ENCODE peak calls at places on chromosomes 7 and 10, in nine cellular contexts. S is cardiac fibroblast; E is mucosa of descending colon; H is stimulated activated CD4-positive, alpha-beta T cell treated with anti-CD3 and anti-CD28 coated beads, Interleukin-4, amount 100 ng/mL, for 1 hour; G is kidney glomerular epithelial cell; U is activated CD4-positive, CD25-positive, alpha-beta regulatory T cell; V is central memory CD8-positive, alpha-beta T cell; R is iris pigment epithelial cell; B is activated T-cell treated with anti-CD3 and anti-CD28 coated beads, Interleukin-2, amount 50 U/mL, for 1 hour. C is an unnamed sample.

GRCh38 chr10:106424981-106425380 is 739.5 kb downstream of the SORCS1 start:
- DNase-seq in S (peak), E (no peak), H (no peak), G (no peak), U (no peak), V (no peak), R (peak), B (no peak), C (no peak)

GRCh38 chr7:101990811-101991418 is 173.5 kb downstream of the CUX1 start:
- DNase-seq in S (no peak), E (peak), H (no peak), G (no peak), U (no peak), V (no peak), R (no peak), B (no peak), C (no peak)

GRCh38 chr7:38463277-38464224 is 167.6 kb downstream of the AMPH start:
- DNase-seq in S (peak), E (peak), H (peak), G (no peak), U (peak), V (peak), R (peak), B (peak), C (peak)

GRCh38 chr7:96287168-96287567 is 34.7 kb downstream of the SLC25A13 start:
- DNase-seq in S (no peak), E (no peak), H (no peak), G (no peak), U (no peak), V (no peak), R (no peak), B (no peak), C (no peak)

GRCh38 chr7:37081436-37081835 is 357.1 kb upstream of the AOAH start:
- DNase-seq in S (peak), E (peak), H (peak), G (no peak), U (no peak), V (no peak), R (no peak), B (no peak), C (no peak)

GRCh38 chr7:102275123-102275703 is 11.5 kb upstream of the SH2B2 start:
- DNase-seq in S (no peak), E (no peak), H (no peak), G (no peak), U (no peak), V (no peak), R (no peak), B (no peak), C (no peak)

GRCh38 chr10:8033812-8034665 is 20.4 kb upstream of the GATA3 start:
- DNase-seq in S (peak), E (no peak), H (no peak), G (no peak), U (no peak), V (no peak), R (no peak), B (peak), C (no peak)

GRCh38 chr7:69433086-69433485 is 165.2 kb upstream of the AUTS2 start:
- DNase-seq in S (no peak), E (no peak), H (no peak), G (no peak), U (no peak), V (no peak), R (no peak), B (no peak), C (no peak)

GRCh38 chr7:65978891-65979582 is 3.0 kb downstream of the GUSB start:
- DNase-seq in S (no peak), E (no peak), H (no peak), G (no peak), U (no peak), V (no peak), R (no peak), B (no peak), C (no peak)

GRCh38 chr7:22435105-22435504 is 64.9 kb downstream of the STEAP1B start:
- DNase-seq in S (no peak), E (no peak), H (no peak), G (no peak), U (no peak), V (no peak), R (no peak), B (no peak), C (no peak)

GRCh38 chr10:98410759-98411158 is 4.2 kb downstream of the PYROXD2 start:
- DNase-seq in S (no peak), E (no peak), H (no peak), G (no peak), U (no peak), V (no peak), R (no peak), B (no peak), C (no peak)

GRCh38 chr10:59575269-59575668 is 134.4 kb downstream of the SLC16A9 start:
- DNase-seq in S (no peak), E (no peak), H (no peak), G (no peak), U (no peak), V (no peak), R (no peak), B (no peak), C (no peak)

GRCh38 chr10:47380341-47381215 is 3.5 kb downstream of the ZNF488 start:
- DNase-seq in S (no peak), E (peak), H (no peak), G (no peak), U (no peak), V (no peak), R (no peak), B (no peak), C (no peak)

GRCh38 chr10:16828731-16829175 is 11.5 kb upstream of the RSU1 start:
- DNase-seq in S (peak), E (peak), H (no peak), G (peak), U (no peak), V (no peak), R (peak), B (no peak), C (peak)

GRCh38 chr7:42763137-42763551 is 148.7 kb downstream of the C7orf25 start:
- DNase-seq in S (no peak), E (no peak), H (no peak), G (no peak), U (no peak), V (no peak), R (no peak), B (no peak), C (peak)

GRCh38 chr10:118584181-118584954 is 11.1 kb downstream of the PRLHR start:
- DNase-seq in S (peak), E (no peak), H (no peak), G (peak), U (no peak), V (no peak), R (peak), B (no peak), C (peak)